ENCODE peak calls at places on chromosomes 5 and 9, in four cellular contexts. One of them, this sample, is unnamed.

GRCh38 chr9:19229725-19230355 is 653 bp upstream of the DENND4C start:
- DNase-seq in astrocyte: peak
- DNase-seq in stomach: no peak
- DNase-seq in AG09309: no peak
- DNase-seq in this sample: peak

GRCh38 chr5:132746592-132747063 is 598 bp upstream of the CCNI2 start:
- DNase-seq in astrocyte: no peak
- DNase-seq in stomach: peak
- DNase-seq in AG09309: no peak
- DNase-seq in this sample: no peak

GRCh38 chr5:152514827-152515397 is 109.8 kb upstream of the NMUR2 start:
- DNase-seq in astrocyte: no peak
- DNase-seq in stomach: no peak
- DNase-seq in AG09309: no peak
- DNase-seq in this sample: no peak

GRCh38 chr5:171961117-171961516 is 45.3 kb downstream of the FBXW11 start:
- DNase-seq in astrocyte: no peak
- DNase-seq in stomach: no peak
- DNase-seq in AG09309: no peak
- DNase-seq in this sample: no peak

GRCh38 chr9:18675345-18675744 is 201.4 kb downstream of the ADAMTSL1 start:
- DNase-seq in astrocyte: no peak
- DNase-seq in stomach: no peak
- DNase-seq in AG09309: no peak
- DNase-seq in this sample: no peak

GRCh38 chr5:148681157-148682131 is 27.1 kb upstream of the HTR4 start:
- DNase-seq in astrocyte: no peak
- DNase-seq in stomach: no peak
- DNase-seq in AG09309: no peak
- DNase-seq in this sample: no peak

GRCh38 chr9:68416891-68417570 is 60.6 kb downstream of the PGM5 start:
- DNase-seq in astrocyte: no peak
- DNase-seq in stomach: no peak
- DNase-seq in AG09309: no peak
- DNase-seq in this sample: no peak

GRCh38 chr5:107090471-107090870 is 580.3 kb downstream of the EFNA5 start:
- DNase-seq in astrocyte: no peak
- DNase-seq in stomach: no peak
- DNase-seq in AG09309: no peak
- DNase-seq in this sample: no peak

GRCh38 chr5:93830893-93831292 is 89.5 kb upstream of the POU5F2 start:
- DNase-seq in astrocyte: no peak
- DNase-seq in stomach: no peak
- DNase-seq in AG09309: no peak
- DNase-seq in this sample: no peak

GRCh38 chr9:20442461-20443319 is 179.6 kb downstream of the MLLT3 start:
- DNase-seq in astrocyte: no peak
- DNase-seq in stomach: no peak
- DNase-seq in AG09309: no peak
- DNase-seq in this sample: no peak

GRCh38 chr5:129609710-129610109 is 138.2 kb upstream of the MINAR2 start:
- DNase-seq in astrocyte: no peak
- DNase-seq in stomach: no peak
- DNase-seq in AG09309: no peak
- DNase-seq in this sample: no peak

GRCh38 chr9:119071636-119072035 is 297.6 kb downstream of the BRINP1 start:
- DNase-seq in astrocyte: no peak
- DNase-seq in stomach: no peak
- DNase-seq in AG09309: no peak
- DNase-seq in this sample: no peak

GRCh38 chr5:74587895-74588294 is 52.6 kb downstream of the ENC1 start:
- DNase-seq in astrocyte: no peak
- DNase-seq in stomach: no peak
- DNase-seq in AG09309: no peak
- DNase-seq in this sample: no peak

GRCh38 chr9:124054671-124055212 is 43.2 kb downstream of the LHX2 start:
- DNase-seq in astrocyte: peak
- DNase-seq in stomach: no peak
- DNase-seq in AG09309: peak
- DNase-seq in this sample: no peak

GRCh38 chr5:99019812-99020697 is 91.2 kb upstream of the CHD1 start:
- DNase-seq in astrocyte: peak
- DNase-seq in stomach: no peak
- DNase-seq in AG09309: peak
- DNase-seq in this sample: no peak

GRCh38 chr5:177568326-177568725 is 14.0 kb upstream of the FAM193B start:
- DNase-seq in astrocyte: no peak
- DNase-seq in stomach: no peak
- DNase-seq in AG09309: no peak
- DNase-seq in this sample: no peak

GRCh38 chr9:34430843-34431437 is 27.4 kb downstream of the FAM219A start:
- DNase-seq in astrocyte: peak
- DNase-seq in stomach: peak
- DNase-seq in AG09309: no peak
- DNase-seq in this sample: no peak

GRCh38 chr9:69603656-69604055 is 68.5 kb downstream of the APBA1 start:
- DNase-seq in astrocyte: no peak
- DNase-seq in stomach: no peak
- DNase-seq in AG09309: no peak
- DNase-seq in this sample: no peak

GRCh38 chr5:81866994-81867393 is 104.8 kb upstream of the ATG10 start:
- DNase-seq in astrocyte: no peak
- DNase-seq in stomach: no peak
- DNase-seq in AG09309: no peak
- DNase-seq in this sample: no peak

GRCh38 chr9:738209-738915 is 103.1 kb upstream of the DMRT1 start:
- DNase-seq in astrocyte: peak
- DNase-seq in stomach: no peak
- DNase-seq in AG09309: peak
- DNase-seq in this sample: no peak

GRCh38 chr9:137544176-137544755 is 5.9 kb downstream of the PNPLA7 start:
- DNase-seq in astrocyte: no peak
- DNase-seq in stomach: no peak
- DNase-seq in AG09309: no peak
- DNase-seq in this sample: no peak

GRCh38 chr5:147939431-147940114 is 33.2 kb upstream of the C5orf46 start:
- DNase-seq in astrocyte: no peak
- DNase-seq in stomach: no peak
- DNase-seq in AG09309: no peak
- DNase-seq in this sample: no peak

GRCh38 chr9:130936285-130937117 is 2.5 kb downstream of the FIBCD1 start:
- DNase-seq in astrocyte: peak
- DNase-seq in stomach: no peak
- DNase-seq in AG09309: no peak
- DNase-seq in this sample: peak

GRCh38 chr9:91156451-91157234 is 205.1 kb downstream of the AUH start:
- DNase-seq in astrocyte: no peak
- DNase-seq in stomach: peak
- DNase-seq in AG09309: no peak
- DNase-seq in this sample: peak

GRCh38 chr5:135236187-135236835 is 162.7 kb downstream of the MACROH2A1 start:
- DNase-seq in astrocyte: no peak
- DNase-seq in stomach: peak
- DNase-seq in AG09309: no peak
- DNase-seq in this sample: peak

GRCh38 chr5:134099939-134100282 is 14.6 kb upstream of the TCF7 start:
- DNase-seq in astrocyte: no peak
- DNase-seq in stomach: no peak
- DNase-seq in AG09309: no peak
- DNase-seq in this sample: no peak

GRCh38 chr9:78921341-78921740 is 624.4 kb downstream of the PSAT1 start:
- DNase-seq in astrocyte: peak
- DNase-seq in stomach: no peak
- DNase-seq in AG09309: no peak
- DNase-seq in this sample: no peak

GRCh38 chr5:78640622-78641021 is 8.0 kb downstream of the LHFPL2 start:
- DNase-seq in astrocyte: peak
- DNase-seq in stomach: no peak
- DNase-seq in AG09309: no peak
- DNase-seq in this sample: no peak

GRCh38 chr5:176994460-176995121 is 12.0 kb downstream of the UIMC1 start:
- DNase-seq in astrocyte: peak
- DNase-seq in stomach: peak
- DNase-seq in AG09309: no peak
- DNase-seq in this sample: no peak

GRCh38 chr5:154817815-154818214 is 32.6 kb downstream of the FAXDC2 start:
- DNase-seq in astrocyte: no peak
- DNase-seq in stomach: no peak
- DNase-seq in AG09309: no peak
- DNase-seq in this sample: no peak

GRCh38 chr9:90007516-90008430 is 403.0 kb downstream of the GADD45G start:
- DNase-seq in astrocyte: peak
- DNase-seq in stomach: no peak
- DNase-seq in AG09309: peak
- DNase-seq in this sample: no peak

GRCh38 chr5:113199122-113199905 is 222.7 kb downstream of the DCP2 start:
- DNase-seq in astrocyte: peak
- DNase-seq in stomach: no peak
- DNase-seq in AG09309: no peak
- DNase-seq in this sample: no peak

GRCh38 chr5:173098787-173099186 is 42.6 kb downstream of the CREBRF start:
- DNase-seq in astrocyte: no peak
- DNase-seq in stomach: no peak
- DNase-seq in AG09309: no peak
- DNase-seq in this sample: no peak

GRCh38 chr9:38032266-38032830 is 36.7 kb downstream of the SHB start:
- DNase-seq in astrocyte: no peak
- DNase-seq in stomach: peak
- DNase-seq in AG09309: no peak
- DNase-seq in this sample: no peak

GRCh38 chr5:179486596-179487051 is 63.7 kb upstream of the RUFY1 start:
- DNase-seq in astrocyte: no peak
- DNase-seq in stomach: no peak
- DNase-seq in AG09309: peak
- DNase-seq in this sample: no peak

GRCh38 chr5:9898319-9898718 is 268.2 kb upstream of the TAS2R1 start:
- DNase-seq in astrocyte: peak
- DNase-seq in stomach: no peak
- DNase-seq in AG09309: peak
- DNase-seq in this sample: peak
- TF ChIP-seq CTCF in astrocyte: peak
- TF ChIP-seq CTCF in stomach: no peak
- TF ChIP-seq CTCF in AG09309: peak
- TF ChIP-seq CTCF in this sample: peak

DNA sequence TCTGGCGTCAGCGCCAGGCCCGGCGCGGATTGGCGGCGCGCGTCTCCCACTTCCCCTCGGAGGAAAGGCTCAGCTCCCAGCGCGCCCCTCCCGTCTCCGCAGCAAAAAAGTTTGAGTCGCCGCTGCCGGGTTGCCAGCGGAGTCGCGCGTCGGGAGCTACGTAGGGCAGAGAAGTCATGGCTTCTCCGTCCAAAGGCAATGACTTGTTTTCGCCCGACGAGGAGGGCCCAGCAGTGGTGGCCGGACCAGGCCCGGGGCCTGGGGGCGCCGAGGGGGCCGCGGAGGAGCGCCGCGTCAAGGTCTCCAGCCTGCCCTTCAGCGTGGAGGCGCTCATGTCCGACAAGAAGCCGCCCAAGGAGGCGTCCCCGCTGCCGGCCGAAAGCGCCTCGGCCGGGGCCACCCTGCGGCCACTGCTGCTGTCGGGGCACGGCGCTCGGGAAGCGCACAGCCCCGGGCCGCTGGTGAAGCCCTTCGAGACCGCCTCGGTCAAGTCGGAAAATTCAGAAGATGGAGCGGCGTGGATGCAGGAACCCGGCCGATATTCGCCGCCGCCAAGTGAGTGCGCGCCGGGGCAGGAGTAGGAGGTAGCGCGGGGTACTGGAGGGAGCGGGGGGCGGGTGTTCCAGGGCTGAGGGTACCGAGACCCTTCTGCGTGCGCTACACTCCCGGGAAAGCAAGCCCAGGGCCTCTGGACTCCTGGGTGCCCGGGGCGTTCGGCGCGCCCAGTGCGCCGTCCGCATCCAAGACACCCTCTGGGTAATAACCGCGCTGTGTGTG is at the start of gene MSX2:
- DNase-seq in astrocyte: peak
- DNase-seq in stomach: peak
- DNase-seq in AG09309: peak
- DNase-seq in this sample: peak
- TF ChIP-seq CTCF in astrocyte: no peak
- TF ChIP-seq CTCF in stomach: no peak
- TF ChIP-seq CTCF in AG09309: no peak
- TF ChIP-seq CTCF in this sample: peak

GRCh38 chr5:69415584-69415958 is 655 bp downstream of the MARVELD2 start:
- DNase-seq in astrocyte: no peak
- DNase-seq in stomach: peak
- DNase-seq in AG09309: no peak
- DNase-seq in this sample: no peak

GRCh38 chr5:69416699-69417098 is 1.8 kb downstream of the MARVELD2 start:
- DNase-seq in astrocyte: no peak
- DNase-seq in stomach: no peak
- DNase-seq in AG09309: no peak
- DNase-seq in this sample: no peak

GRCh38 chr5:69416180-69416579 is 1.3 kb downstream of the MARVELD2 start:
- DNase-seq in astrocyte: no peak
- DNase-seq in stomach: no peak
- DNase-seq in AG09309: no peak
- DNase-seq in this sample: no peak

GRCh38 chr5:69418559-69418958 is 3.6 kb downstream of the MARVELD2 start:
- DNase-seq in astrocyte: no peak
- DNase-seq in stomach: no peak
- DNase-seq in AG09309: no peak
- DNase-seq in this sample: no peak

GRCh38 chr5:69414885-69415583 is at the start of gene MARVELD2:
- DNase-seq in astrocyte: peak
- DNase-seq in stomach: peak
- DNase-seq in AG09309: no peak
- DNase-seq in this sample: no peak
- TF ChIP-seq CTCF in astrocyte: no peak
- TF ChIP-seq CTCF in stomach: no peak
- TF ChIP-seq CTCF in AG09309: peak
- TF ChIP-seq CTCF in this sample: peak

DNA sequence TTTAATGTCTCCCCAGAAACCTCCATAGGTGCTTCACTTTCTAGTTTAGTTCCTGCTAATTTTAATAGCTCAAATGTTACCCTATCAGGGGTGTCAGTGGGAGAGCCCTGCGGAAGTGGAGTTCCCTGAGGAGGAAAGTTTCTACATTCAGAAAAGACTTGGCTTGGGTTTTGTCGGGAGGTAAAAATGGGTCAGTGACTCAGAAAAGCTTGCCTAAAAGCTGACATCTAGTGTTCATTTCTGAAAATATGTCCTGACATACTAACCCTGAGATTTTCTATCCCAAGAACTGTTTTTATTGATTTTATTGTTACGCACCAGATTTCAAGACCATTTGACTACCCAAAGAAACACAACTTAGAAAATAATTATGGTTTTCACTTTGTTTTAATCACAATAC is 40.9 kb upstream of the GLDC start:
- DNase-seq in astrocyte: peak
- DNase-seq in stomach: no peak
- DNase-seq in AG09309: no peak
- DNase-seq in this sample: no peak
- TF ChIP-seq CTCF in astrocyte: peak
- TF ChIP-seq CTCF in stomach: no peak
- TF ChIP-seq CTCF in AG09309: peak
- TF ChIP-seq CTCF in this sample: peak

GRCh38 chr5:160685695-160686094 is 166.3 kb downstream of the ATP10B start:
- DNase-seq in astrocyte: no peak
- DNase-seq in stomach: no peak
- DNase-seq in AG09309: no peak
- DNase-seq in this sample: no peak
- TF ChIP-seq CTCF in astrocyte: no peak
- TF ChIP-seq CTCF in stomach: no peak
- TF ChIP-seq CTCF in AG09309: no peak
- TF ChIP-seq CTCF in this sample: no peak